ENCODE peak calls at places on chromosomes 12 and 14, in eight cellular contexts. L, D, X, C, Q, N, T and J are unnamed samples.
A peak's percentile ranks its signal among the peaks of the same experiment; 100 is the strongest.

GRCh38 chr12:76533331-76533730 is 26.2 kb downstream of the OSBPL8 start:
- DNase-seq in Q (no peak), D (no peak), X (no peak), L (no peak), T (no peak), C (no peak), N (no peak), J (no peak)

GRCh38 chr12:68675098-68675842 is 11.5 kb upstream of the NUP107 start:
- DNase-seq in N (no peak), Q (no peak), X (no peak), D (peak; percentile 80), C (no peak), T (no peak), L (peak; percentile 77), J (no peak)

GRCh38 chr12:70948236-70948975 is 27.9 kb upstream of the PTPRR start:
- DNase-seq in X (no peak), N (no peak), Q (no peak), D (no peak), L (no peak), C (no peak), T (no peak), J (no peak)

GRCh38 chr12:89708793-89709156 is at the start of gene ATP2B1:
- DNase-seq in Q (peak; percentile 79), X (peak; percentile 84), D (peak; percentile 81), T (peak; percentile 76), L (peak; percentile 96), C (peak; percentile 96), N (peak; percentile 84), J (peak; percentile 71)

GRCh38 chr12:61574339-61574738 is 685.9 kb upstream of the USP15 start:
- DNase-seq in X (no peak), D (no peak), L (no peak), N (no peak), C (no peak), T (no peak), Q (no peak), J (no peak)

GRCh38 chr12:104691661-104692334 is 235.1 kb downstream of the CHST11 start:
- DNase-seq in D (no peak), T (no peak), X (no peak), Q (no peak), C (peak; percentile 59), L (peak; percentile 57), N (no peak), J (no peak)

GRCh38 chr14:20978687-20979086 is 11.1 kb upstream of the METTL17 start:
- DNase-seq in X (no peak), T (no peak), Q (no peak), L (no peak), C (no peak), D (no peak), N (no peak), J (no peak)

GRCh38 chr12:53516758-53517455 is 9.6 kb upstream of the NPFF start:
- DNase-seq in X (no peak), Q (no peak), L (no peak), D (no peak), N (no peak), T (no peak), C (no peak), J (no peak)

GRCh38 chr12:122064780-122065588 is 13.6 kb upstream of the MLXIP start:
- DNase-seq in X (peak; percentile 72), L (peak; percentile 67), D (no peak), T (peak; percentile 70), Q (peak; percentile 51), N (peak; percentile 55), C (no peak), J (peak; percentile 65)

GRCh38 chr12:80053048-80053790 is 46.1 kb upstream of the OTOGL start:
- DNase-seq in C (no peak), N (no peak), T (peak; percentile 78), D (no peak), L (peak; percentile 89), X (peak; percentile 49), Q (no peak), J (no peak)

GRCh38 chr14:102736956-102737355 is 40.3 kb upstream of the TRAF3 start:
- DNase-seq in C (no peak), D (no peak), Q (no peak), X (no peak), N (no peak), T (no peak), L (no peak), J (no peak)

GRCh38 chr14:75705014-75705413 is 44.0 kb downstream of the TTLL5 start:
- DNase-seq in N (no peak), C (no peak), Q (no peak), X (no peak), T (no peak), D (no peak), L (no peak), J (no peak)

GRCh38 chr12:59649203-59649602 is 53.4 kb downstream of the SLC16A7 start:
- DNase-seq in X (no peak), D (no peak), N (no peak), T (no peak), L (no peak), Q (no peak), C (no peak), J (peak; percentile 37)

GRCh38 chr14:101709962-101710891 is 51.3 kb upstream of the PPP2R5C start:
- DNase-seq in C (no peak), D (no peak), L (no peak), Q (no peak), N (no peak), X (no peak), T (no peak), J (peak; percentile 36)

GRCh38 chr12:12474931-12475485 is 87.7 kb downstream of the DUSP16 start:
- DNase-seq in Q (no peak), L (no peak), X (no peak), D (peak; percentile 34), N (no peak), T (no peak), C (peak; percentile 91), J (peak; percentile 20)

GRCh38 chr12:17192721-17193120 is 586.8 kb upstream of the LMO3 start:
- DNase-seq in Q (no peak), D (no peak), C (no peak), L (no peak), N (peak; percentile 74), T (no peak), X (no peak), J (no peak)

GRCh38 chr14:102605026-102605425 is 12.6 kb downstream of the RCOR1 start:
- DNase-seq in Q (no peak), D (no peak), T (no peak), C (no peak), X (no peak), N (no peak), L (no peak), J (peak; percentile 82)

GRCh38 chr12:89636054-89636775 is 72.4 kb downstream of the ATP2B1 start:
- DNase-seq in Q (no peak), L (no peak), N (no peak), D (no peak), C (no peak), T (no peak), X (no peak), J (peak; percentile 91)

GRCh38 chr14:61537567-61538463 is 157.5 kb upstream of the HIF1A start:
- DNase-seq in D (no peak), X (no peak), L (peak; percentile 17), N (peak; percentile 86), C (peak; percentile 47), Q (no peak), T (no peak), J (peak; percentile 100)

GRCh38 chr14:60670994-60671393 is 21.7 kb upstream of the SIX1 start:
- DNase-seq in C (no peak), N (no peak), T (no peak), L (no peak), X (no peak), Q (no peak), D (no peak), J (no peak)

GRCh38 chr12:50615534-50616296 is 110.9 kb downstream of the DIP2B start:
- DNase-seq in C (no peak), Q (no peak), X (no peak), N (no peak), T (no peak), L (no peak), D (no peak), J (peak; percentile 97)

GRCh38 chr14:67636361-67636919 is 16.7 kb downstream of the ARG2 start:
- DNase-seq in D (no peak), N (no peak), Q (no peak), X (no peak), C (peak; percentile 22), L (no peak), T (no peak), J (peak; percentile 61)

GRCh38 chr14:93089501-93090269 is 26.0 kb downstream of the ITPK1 start:
- DNase-seq in C (no peak), L (peak; percentile 53), Q (no peak), N (no peak), X (no peak), T (no peak), D (no peak), J (no peak)

GRCh38 chr12:53049582-53050318 is at the start of gene TNS2:
- DNase-seq in D (no peak), N (peak; percentile 11), C (no peak), L (peak; percentile 95), X (peak; percentile 78), Q (peak; percentile 65), T (no peak), J (peak; percentile 43)

GRCh38 chr12:113759135-113759534 is 207.0 kb downstream of the RBM19 start:
- DNase-seq in X (no peak), T (no peak), D (no peak), L (no peak), Q (no peak), C (no peak), N (no peak), J (no peak)

GRCh38 chr14:99686557-99687283 is 2.6 kb downstream of the CYP46A1 start:
- DNase-seq in T (no peak), Q (no peak), C (no peak), N (no peak), D (no peak), L (no peak), X (no peak), J (no peak)

GRCh38 chr14:68250950-68251765 is 431.6 kb downstream of the RAD51B start:
- DNase-seq in N (no peak), T (no peak), X (no peak), D (no peak), C (peak; percentile 56), L (no peak), Q (no peak), J (peak; percentile 53)